ENCODE peak calls at places on chromosomes 11 and 22, in six cellular contexts. One of them, this sample, is unnamed.

GRCh38 chr11:125123947-125124633 is 12.7 kb upstream of the TMEM218 start:
- DNase-seq in left lung: peak
- DNase-seq in ascending aorta: no peak
- DNase-seq in stomach: peak
- DNase-seq in heart right ventricle: peak
- DNase-seq in right cardiac atrium: peak
- DNase-seq in this sample: no peak

GRCh38 chr11:76159983-76160661 is 46.2 kb downstream of the WNT11 start:
- DNase-seq in left lung: no peak
- DNase-seq in right cardiac atrium: peak
- DNase-seq in heart right ventricle: no peak
- DNase-seq in ascending aorta: no peak
- DNase-seq in stomach: no peak
- DNase-seq in this sample: no peak

GRCh38 chr22:50304528-50305392 is 2.7 kb downstream of the PLXNB2 start:
- DNase-seq in ascending aorta: no peak
- DNase-seq in heart right ventricle: peak
- DNase-seq in stomach: peak
- DNase-seq in left lung: peak
- DNase-seq in right cardiac atrium: peak
- DNase-seq in this sample: peak

GRCh38 chr11:11279956-11280689 is 72.9 kb downstream of the CSNK2A3 start:
- DNase-seq in stomach: no peak
- DNase-seq in heart right ventricle: no peak
- DNase-seq in right cardiac atrium: no peak
- DNase-seq in ascending aorta: no peak
- DNase-seq in left lung: no peak
- DNase-seq in this sample: no peak

GRCh38 chr11:36622431-36623136 is 24.5 kb upstream of the RAG2 start:
- DNase-seq in left lung: no peak
- DNase-seq in heart right ventricle: no peak
- DNase-seq in ascending aorta: no peak
- DNase-seq in stomach: no peak
- DNase-seq in right cardiac atrium: no peak
- DNase-seq in this sample: no peak

GRCh38 chr11:69523453-69523852 is 42.0 kb downstream of the LINC01488 start:
- DNase-seq in ascending aorta: no peak
- DNase-seq in heart right ventricle: no peak
- DNase-seq in right cardiac atrium: no peak
- DNase-seq in left lung: no peak
- DNase-seq in stomach: no peak
- DNase-seq in this sample: no peak

GRCh38 chr11:128835741-128836410 is 31.2 kb downstream of the KCNJ1 start:
- DNase-seq in heart right ventricle: peak
- DNase-seq in stomach: no peak
- DNase-seq in right cardiac atrium: peak
- DNase-seq in ascending aorta: no peak
- DNase-seq in left lung: no peak
- DNase-seq in this sample: no peak

GRCh38 chr22:31122532-31123291 is at the start of gene INPP5J:
- DNase-seq in stomach: peak
- DNase-seq in right cardiac atrium: peak
- DNase-seq in heart right ventricle: peak
- DNase-seq in left lung: no peak
- DNase-seq in ascending aorta: no peak
- DNase-seq in this sample: peak

GRCh38 chr11:121112498-121113455 is 11.7 kb downstream of the TECTA start:
- DNase-seq in right cardiac atrium: peak
- DNase-seq in stomach: peak
- DNase-seq in heart right ventricle: peak
- DNase-seq in ascending aorta: no peak
- DNase-seq in left lung: peak
- DNase-seq in this sample: peak

GRCh38 chr11:134639586-134640330 is 227.7 kb upstream of the B3GAT1 start:
- DNase-seq in stomach: peak
- DNase-seq in right cardiac atrium: peak
- DNase-seq in ascending aorta: no peak
- DNase-seq in left lung: no peak
- DNase-seq in heart right ventricle: no peak
- DNase-seq in this sample: no peak

GRCh38 chr22:35609261-35609660 is 7.9 kb downstream of the MB start:
- DNase-seq in stomach: no peak
- DNase-seq in ascending aorta: no peak
- DNase-seq in heart right ventricle: no peak
- DNase-seq in right cardiac atrium: peak
- DNase-seq in left lung: no peak
- DNase-seq in this sample: no peak
- H3K27ac ChIP-seq in stomach: no peak
- H3K27ac ChIP-seq in ascending aorta: no peak
- H3K27ac ChIP-seq in heart right ventricle: peak
- H3K27ac ChIP-seq in right cardiac atrium: peak
- H3K27ac ChIP-seq in left lung: no peak
- H3K27ac ChIP-seq in this sample: no peak

DNA sequence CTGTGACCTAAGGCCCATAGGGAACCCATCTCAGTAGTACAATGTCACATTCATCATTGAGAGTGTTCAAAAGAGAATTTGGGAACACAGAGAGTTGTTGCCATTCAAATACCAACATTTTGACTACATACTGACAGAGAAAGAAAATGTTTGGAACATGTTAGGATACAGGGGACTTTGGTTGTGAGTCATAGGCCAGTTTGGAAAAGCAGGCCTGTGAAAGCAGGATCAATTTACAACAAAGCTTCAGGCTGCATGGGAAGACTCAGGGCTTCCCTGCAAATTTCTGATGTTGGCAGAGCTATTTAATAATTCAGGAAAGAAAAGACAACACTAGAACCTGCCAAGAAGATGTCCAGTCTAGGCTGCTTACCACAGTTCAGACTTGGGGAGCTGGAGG is 374 bp downstream of the NLRP10 start:
- DNase-seq in left lung: no peak
- DNase-seq in stomach: no peak
- DNase-seq in right cardiac atrium: no peak
- DNase-seq in ascending aorta: no peak
- DNase-seq in heart right ventricle: no peak
- DNase-seq in this sample: no peak
- H3K27ac ChIP-seq in left lung: no peak
- H3K27ac ChIP-seq in stomach: no peak
- H3K27ac ChIP-seq in right cardiac atrium: no peak
- H3K27ac ChIP-seq in ascending aorta: peak
- H3K27ac ChIP-seq in heart right ventricle: no peak
- H3K27ac ChIP-seq in this sample: no peak

GRCh38 chr11:118006153-118006534 is 19.9 kb downstream of the IL10RA start:
- DNase-seq in left lung: no peak
- DNase-seq in right cardiac atrium: no peak
- DNase-seq in ascending aorta: no peak
- DNase-seq in heart right ventricle: no peak
- DNase-seq in stomach: no peak
- DNase-seq in this sample: no peak

GRCh38 chr11:118003456-118003855 is 17.3 kb downstream of the IL10RA start:
- DNase-seq in right cardiac atrium: no peak
- DNase-seq in left lung: no peak
- DNase-seq in heart right ventricle: no peak
- DNase-seq in stomach: no peak
- DNase-seq in ascending aorta: no peak
- DNase-seq in this sample: no peak

GRCh38 chr11:118005224-118006152 is 19.3 kb downstream of the IL10RA start:
- DNase-seq in right cardiac atrium: no peak
- DNase-seq in stomach: no peak
- DNase-seq in left lung: no peak
- DNase-seq in ascending aorta: no peak
- DNase-seq in heart right ventricle: no peak
- DNase-seq in this sample: no peak

GRCh38 chr11:118003021-118003423 is 16.8 kb downstream of the IL10RA start:
- DNase-seq in right cardiac atrium: no peak
- DNase-seq in left lung: no peak
- DNase-seq in stomach: no peak
- DNase-seq in ascending aorta: no peak
- DNase-seq in heart right ventricle: no peak
- DNase-seq in this sample: no peak

GRCh38 chr11:118004543-118005223 is 18.5 kb downstream of the IL10RA start:
- DNase-seq in ascending aorta: no peak
- DNase-seq in stomach: no peak
- DNase-seq in heart right ventricle: no peak
- DNase-seq in right cardiac atrium: no peak
- DNase-seq in left lung: no peak
- DNase-seq in this sample: no peak
- H3K27ac ChIP-seq in ascending aorta: no peak
- H3K27ac ChIP-seq in stomach: no peak
- H3K27ac ChIP-seq in heart right ventricle: no peak
- H3K27ac ChIP-seq in right cardiac atrium: no peak
- H3K27ac ChIP-seq in left lung: no peak
- H3K27ac ChIP-seq in this sample: no peak

GRCh38 chr22:37485714-37486223 is 415 bp downstream of the MFNG start:
- DNase-seq in stomach: no peak
- DNase-seq in ascending aorta: no peak
- DNase-seq in left lung: no peak
- DNase-seq in right cardiac atrium: no peak
- DNase-seq in heart right ventricle: no peak
- DNase-seq in this sample: no peak

GRCh38 chr22:37486224-37486845 is at the start of gene MFNG:
- DNase-seq in ascending aorta: peak
- DNase-seq in heart right ventricle: peak
- DNase-seq in left lung: peak
- DNase-seq in right cardiac atrium: peak
- DNase-seq in stomach: peak
- DNase-seq in this sample: peak

GRCh38 chr22:37487129-37487528 is 945 bp upstream of the MFNG start:
- DNase-seq in left lung: no peak
- DNase-seq in stomach: no peak
- DNase-seq in heart right ventricle: no peak
- DNase-seq in right cardiac atrium: no peak
- DNase-seq in ascending aorta: no peak
- DNase-seq in this sample: no peak

GRCh38 chr22:37488337-37489135 is 2.4 kb upstream of the MFNG start:
- DNase-seq in left lung: no peak
- DNase-seq in ascending aorta: no peak
- DNase-seq in stomach: no peak
- DNase-seq in right cardiac atrium: no peak
- DNase-seq in heart right ventricle: no peak
- DNase-seq in this sample: no peak

GRCh38 chr22:37487559-37487958 is 1.4 kb upstream of the MFNG start:
- DNase-seq in ascending aorta: no peak
- DNase-seq in heart right ventricle: no peak
- DNase-seq in left lung: no peak
- DNase-seq in stomach: no peak
- DNase-seq in right cardiac atrium: no peak
- DNase-seq in this sample: no peak
- H3K27ac ChIP-seq in ascending aorta: no peak
- H3K27ac ChIP-seq in heart right ventricle: no peak
- H3K27ac ChIP-seq in left lung: no peak
- H3K27ac ChIP-seq in stomach: no peak
- H3K27ac ChIP-seq in right cardiac atrium: no peak
- H3K27ac ChIP-seq in this sample: no peak

DNA sequence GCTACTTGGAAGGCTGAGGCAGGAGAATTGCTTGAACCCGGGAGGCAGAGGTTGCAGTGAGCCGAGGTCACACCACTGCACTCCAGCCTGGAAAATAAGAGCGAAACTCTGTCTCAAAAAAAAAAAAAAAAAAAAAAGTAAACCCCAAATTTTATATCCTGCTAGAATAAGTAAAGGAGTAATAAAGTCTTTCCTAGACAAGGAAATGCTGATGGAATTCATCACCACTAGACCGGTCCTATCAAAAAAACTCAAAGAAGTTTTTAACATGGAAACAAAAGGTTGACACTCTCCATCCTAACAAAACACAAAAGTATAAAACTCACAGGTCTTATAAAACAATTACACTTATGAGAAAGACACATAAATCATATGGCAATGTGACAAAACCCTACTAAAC is 213.9 kb downstream of the SBF2 start:
- DNase-seq in ascending aorta: no peak
- DNase-seq in heart right ventricle: no peak
- DNase-seq in stomach: no peak
- DNase-seq in right cardiac atrium: no peak
- DNase-seq in left lung: no peak
- DNase-seq in this sample: no peak
- H3K27ac ChIP-seq in ascending aorta: no peak
- H3K27ac ChIP-seq in heart right ventricle: no peak
- H3K27ac ChIP-seq in stomach: no peak
- H3K27ac ChIP-seq in right cardiac atrium: no peak
- H3K27ac ChIP-seq in left lung: no peak
- H3K27ac ChIP-seq in this sample: no peak

This sample was measured in substantia nigra.